ENCODE peak calls at places on chromosomes 3 and 15, in seven cellular contexts. D is hippocampal formation, I is AG09309, T is bronchial epithelial cell, G is breast epithelium, U is glomerular endothelial cell, S is Ammon's horn. W is an unnamed sample.

GRCh38 chr3:49673131-49673714 is 928 bp upstream of the APEH start:
- DNase-seq in G (no peak), U (no peak), D (no peak), I (no peak), T (peak; percentile 27), S (no peak), W (no peak)

GRCh38 chr15:67573194-67573593 is 30.7 kb downstream of the MAP2K5 start:
- DNase-seq in D (no peak), U (no peak), I (no peak), T (no peak), S (no peak), G (no peak), W (no peak)

GRCh38 chr15:37679627-37680026 is 254.8 kb upstream of the TMCO5A start:
- DNase-seq in S (no peak), D (no peak), U (no peak), I (no peak), G (no peak), T (no peak), W (no peak)

GRCh38 chr3:81549388-81549787 is 212.1 kb downstream of the GBE1 start:
- DNase-seq in I (no peak), S (no peak), G (no peak), T (no peak), D (no peak), U (no peak), W (no peak)

GRCh38 chr15:31023841-31024240 is 32.4 kb upstream of the MTMR10 start:
- DNase-seq in U (no peak), G (no peak), S (no peak), T (peak; percentile 94), I (no peak), D (no peak), W (no peak)

GRCh38 chr15:30885814-30886213 is 17.9 kb upstream of the FAN1 start:
- DNase-seq in G (no peak), U (no peak), I (no peak), D (no peak), T (no peak), S (no peak), W (peak; percentile 82)

GRCh38 chr15:39714251-39714650 is 68.4 kb downstream of the FSIP1 start:
- DNase-seq in T (no peak), U (no peak), S (no peak), G (no peak), D (no peak), I (no peak), W (no peak)

GRCh38 chr3:124234852-124235252 is 242.9 kb upstream of the ROPN1 start:
- DNase-seq in G (no peak), S (no peak), T (no peak), D (no peak), I (no peak), U (no peak), W (no peak)

GRCh38 chr3:99789322-99789721 is 28.3 kb upstream of the CMSS1 start:
- DNase-seq in G (no peak), S (peak; percentile 39), T (peak; percentile 65), D (no peak), I (peak; percentile 23), U (peak; percentile 50), W (peak; percentile 63)

GRCh38 chr3:147049901-147050300 is 356.4 kb downstream of the ZIC4 start:
- DNase-seq in T (no peak), I (no peak), S (no peak), U (no peak), D (no peak), G (no peak), W (no peak)

GRCh38 chr3:132318451-132318850 is 1.2 kb downstream of the ACP3 start:
- DNase-seq in U (no peak), T (peak; percentile 89), S (no peak), G (no peak), I (no peak), D (no peak), W (no peak)

GRCh38 chr3:10950476-10951294 is 41.9 kb upstream of the SLC6A1 start:
- DNase-seq in I (peak; percentile 7), S (peak; percentile 71), T (peak; percentile 32), G (no peak), U (no peak), D (peak; percentile 43), W (peak; percentile 70)

GRCh38 chr15:64731807-64732151 is 43.6 kb downstream of the RBPMS2 start:
- DNase-seq in U (no peak), D (no peak), G (no peak), S (no peak), I (no peak), T (no peak), W (peak; percentile 54)

GRCh38 chr15:45205192-45205591 is 17.4 kb upstream of the SHF start:
- DNase-seq in D (peak; percentile 36), S (peak; percentile 80), T (peak; percentile 68), I (peak; percentile 41), U (no peak), G (no peak), W (peak; percentile 86)

GRCh38 chr3:194654443-194654842 is 17.5 kb downstream of the LSG1 start:
- DNase-seq in S (no peak), D (no peak), G (no peak), U (no peak), I (no peak), T (no peak), W (no peak)

GRCh38 chr3:114496874-114497273 is 203.0 kb downstream of the TIGIT start:
- DNase-seq in D (no peak), G (no peak), T (peak; percentile 29), U (no peak), S (no peak), I (peak; percentile 23), W (no peak)

GRCh38 chr3:24270744-24271143 is 223.9 kb downstream of the THRB start:
- DNase-seq in S (no peak), I (no peak), U (no peak), D (no peak), G (no peak), T (no peak), W (no peak)

GRCh38 chr3:153274521-153274920 is 112.5 kb downstream of the RAP2B start:
- DNase-seq in T (no peak), I (no peak), U (no peak), S (no peak), D (no peak), G (no peak), W (no peak)

GRCh38 chr3:106610362-106610997 is 741.7 kb upstream of the CBLB start:
- DNase-seq in T (peak; percentile 36), G (no peak), I (no peak), D (no peak), S (no peak), U (no peak), W (no peak)

GRCh38 chr3:9862391-9863235 is 17.4 kb downstream of the CIDEC start:
- DNase-seq in D (no peak), S (no peak), G (no peak), I (no peak), U (no peak), T (no peak), W (peak; percentile 94)

GRCh38 chr3:177169936-177170722 is 27.2 kb downstream of the TBL1XR1 start:
- DNase-seq in I (no peak), D (no peak), U (no peak), T (peak; percentile 57), S (no peak), G (no peak), W (no peak)

GRCh38 chr3:196868297-196868661 is 559 bp downstream of the SENP5 start:
- DNase-seq in I (no peak), S (no peak), U (no peak), G (no peak), D (no peak), T (peak; percentile 21), W (peak; percentile 65)

GRCh38 chr15:65916664-65917406 is 47.5 kb downstream of the RAB11A start:
- DNase-seq in S (peak; percentile 89), I (peak; percentile 18), D (peak; percentile 66), T (peak; percentile 28), U (no peak), G (peak; percentile 30), W (peak; percentile 92)

GRCh38 chr3:16818194-16818593 is 66.6 kb upstream of the PLCL2 start:
- DNase-seq in T (no peak), U (no peak), I (no peak), G (no peak), D (no peak), S (no peak), W (no peak)

GRCh38 chr15:85838655-85839054 is 43.9 kb upstream of the KLHL25 start:
- DNase-seq in S (no peak), T (no peak), U (no peak), G (no peak), I (no peak), D (no peak), W (no peak)

GRCh38 chr15:73210630-73211029 is 158.1 kb downstream of the HCN4 start:
- DNase-seq in I (no peak), D (no peak), G (no peak), T (no peak), S (no peak), U (no peak), W (no peak)

W was measured in islet precursor cell.